ENCODE peak calls at places on chromosomes 12 and 14, in seven cellular contexts. O is COR-L47; I is effector memory CD4-positive, alpha-beta T cell; K is kidney tubule cell; R is keratinocyte; F is T-helper 1 cell; Z is MCF 10A. W is an unnamed sample.

GRCh38 chr14:75232597-75232996 is 46.0 kb upstream of the FOS start:
- DNase-seq in O (no peak), I (peak), K (no peak), R (no peak), F (peak), Z (no peak), W (peak)

GRCh38 chr14:74275265-74275841 is 27.4 kb downstream of the ABCD4 start:
- DNase-seq in O (no peak), I (no peak), K (peak), R (peak), F (no peak), Z (no peak), W (peak)

GRCh38 chr12:80761818-80762217 is 45.1 kb downstream of the MYF5 start:
- DNase-seq in O (no peak), I (no peak), K (no peak), R (no peak), F (no peak), Z (peak), W (no peak)

GRCh38 chr12:1518763-1519516 is 75.4 kb downstream of the FBXL14 start:
- DNase-seq in O (no peak), I (no peak), K (peak), R (peak), F (no peak), Z (peak), W (peak)

GRCh38 chr12:96365604-96366230 is 34.5 kb downstream of the CDK17 start:
- DNase-seq in O (no peak), I (no peak), K (no peak), R (no peak), F (no peak), Z (no peak), W (no peak)

GRCh38 chr12:116880213-116880816 is 926 bp downstream of the HRK start:
- DNase-seq in O (no peak), I (no peak), K (no peak), R (no peak), F (no peak), Z (no peak), W (no peak)

GRCh38 chr12:109018276-109018675 is 2.6 kb downstream of the SVOP start:
- DNase-seq in O (no peak), I (no peak), K (no peak), R (no peak), F (no peak), Z (no peak), W (peak)

GRCh38 chr12:69096669-69097364 is 142.6 kb upstream of the CPSF6 start:
- DNase-seq in O (no peak), I (no peak), K (peak), R (no peak), F (no peak), Z (peak), W (no peak)

GRCh38 chr12:123149828-123150272 is 1.0 kb downstream of the PITPNM2 start:
- DNase-seq in O (no peak), I (no peak), K (no peak), R (no peak), F (no peak), Z (no peak), W (no peak)

GRCh38 chr14:76961631-76962302 is 66.7 kb downstream of the IRF2BPL start:
- DNase-seq in O (peak), I (peak), K (peak), R (peak), F (peak), Z (peak), W (peak)

GRCh38 chr14:65792208-65792905 is 379.8 kb downstream of the FUT8 start:
- DNase-seq in O (no peak), I (no peak), K (peak), R (peak), F (no peak), Z (no peak), W (no peak)

GRCh38 chr12:40198601-40199000 is 26.2 kb upstream of the LRRK2 start:
- DNase-seq in O (no peak), I (no peak), K (peak), R (no peak), F (no peak), Z (peak), W (no peak)

GRCh38 chr12:115267891-115268290 is 583.9 kb upstream of the TBX3 start:
- DNase-seq in O (no peak), I (no peak), K (peak), R (no peak), F (no peak), Z (no peak), W (no peak)

GRCh38 chr12:71216725-71217579 is 59.2 kb upstream of the TSPAN8 start:
- DNase-seq in O (peak), I (no peak), K (peak), R (no peak), F (no peak), Z (peak), W (no peak)

GRCh38 chr12:95623554-95624170 is 72.4 kb upstream of the USP44 start:
- DNase-seq in O (peak), I (no peak), K (peak), R (no peak), F (no peak), Z (peak), W (no peak)

GRCh38 chr12:132494294-132495164 is 4.6 kb downstream of the FBRSL1 start:
- DNase-seq in O (no peak), I (no peak), K (no peak), R (no peak), F (no peak), Z (no peak), W (no peak)

W was measured in DMS79 treated with DMSO at 0.1 percent for 48 hours.